ENCODE peak calls at places on chromosomes 3 and 15, in nine cellular contexts. U is IMR-90; M is fibroblast of villous mesenchyme; X is mucosa of descending colon; F is tibial nerve; W is fibroblast of the aortic adventitia; L is activated CD8-positive, alpha-beta T cell treated with anti-CD3 and anti-CD28 coated beads for 36 hours; Z is endothelial cell; R is brain microvascular endothelial cell. I is an unnamed sample.

GRCh38 chr15:48868549-48868948 is 9.4 kb upstream of the EID1 start:
- DNase-seq in U (peak), M (peak), X (no peak), F (no peak), W (peak), L (no peak), Z (no peak), R (peak), I (no peak)

GRCh38 chr15:68595260-68595564 is 16.4 kb downstream of the CORO2B start:
- DNase-seq in U (no peak), M (no peak), X (no peak), F (no peak), W (no peak), L (no peak), Z (no peak), R (no peak), I (peak)

GRCh38 chr3:128932516-128933212 is 53.2 kb downstream of the ACAD9 start:
- DNase-seq in U (no peak), M (no peak), X (no peak), F (no peak), W (no peak), L (no peak), Z (no peak), R (no peak), I (no peak)

GRCh38 chr15:67042490-67043181 is 22.8 kb upstream of the SMAD3 start:
- DNase-seq in U (peak), M (no peak), X (no peak), F (no peak), W (peak), L (peak), Z (no peak), R (peak), I (no peak)

GRCh38 chr3:133754455-133754854 is 8.3 kb downstream of the TF start:
- DNase-seq in U (no peak), M (no peak), X (no peak), F (no peak), W (no peak), L (no peak), Z (no peak), R (no peak), I (no peak)

GRCh38 chr3:50238549-50239026 is 2.6 kb downstream of the GNAI2 start:
- DNase-seq in U (no peak), M (peak), X (peak), F (peak), W (peak), L (peak), Z (no peak), R (no peak), I (no peak)

GRCh38 chr3:38489766-38490165 is 6.4 kb upstream of the EXOG start:
- DNase-seq in U (no peak), M (no peak), X (no peak), F (no peak), W (no peak), L (no peak), Z (no peak), R (no peak), I (no peak)

GRCh38 chr3:156577731-156578130 is 22.8 kb upstream of the SSR3 start:
- DNase-seq in U (peak), M (no peak), X (no peak), F (no peak), W (peak), L (peak), Z (no peak), R (peak), I (no peak)

GRCh38 chr15:35436422-35436821 is 109.5 kb downstream of the DPH6 start:
- DNase-seq in U (no peak), M (no peak), X (no peak), F (no peak), W (no peak), L (no peak), Z (no peak), R (no peak), I (no peak)

GRCh38 chr15:75306188-75306587 is 23.6 kb downstream of the GOLGA6D start:
- DNase-seq in U (no peak), M (no peak), X (no peak), F (no peak), W (no peak), L (no peak), Z (no peak), R (no peak), I (no peak)

GRCh38 chr15:96054606-96055005 is 275.9 kb upstream of the NR2F2 start:
- DNase-seq in U (peak), M (no peak), X (no peak), F (no peak), W (no peak), L (no peak), Z (no peak), R (no peak), I (no peak)

GRCh38 chr15:80367094-80367493 is 37.1 kb upstream of the ARNT2 start:
- DNase-seq in U (peak), M (peak), X (no peak), F (no peak), W (peak), L (peak), Z (no peak), R (peak), I (no peak)

GRCh38 chr15:23736291-23736690 is 49.2 kb upstream of the NDN start:
- DNase-seq in U (no peak), M (no peak), X (no peak), F (no peak), W (no peak), L (no peak), Z (no peak), R (no peak), I (no peak)

GRCh38 chr3:78645628-78646310 is 1122.0 kb downstream of the ROBO1 start:
- DNase-seq in U (peak), M (peak), X (no peak), F (no peak), W (peak), L (no peak), Z (peak), R (peak), I (no peak)

GRCh38 chr3:24494616-24495333 is at the start of gene THRB:
- DNase-seq in U (no peak), M (peak), X (peak), F (peak), W (peak), L (peak), Z (peak), R (no peak), I (peak)

GRCh38 chr3:161559177-161559998 is 62.8 kb downstream of the OTOL1 start:
- DNase-seq in U (peak), M (peak), X (no peak), F (no peak), W (peak), L (peak), Z (peak), R (peak), I (no peak)

GRCh38 chr3:124886168-124887051 is 755 bp downstream of the ITGB5 start:
- DNase-seq in U (peak), M (peak), X (peak), F (no peak), W (peak), L (peak), Z (peak), R (peak), I (peak)

GRCh38 chr15:87527416-87527815 is 729.1 kb downstream of the NTRK3 start:
- DNase-seq in U (no peak), M (no peak), X (no peak), F (no peak), W (peak), L (no peak), Z (no peak), R (no peak), I (no peak)

GRCh38 chr3:157115069-157116006 is 44.6 kb downstream of the CCNL1 start:
- DNase-seq in U (peak), M (peak), X (no peak), F (no peak), W (peak), L (no peak), Z (no peak), R (peak), I (no peak)

GRCh38 chr15:50353999-50354837 is 780 bp downstream of the GABPB1 start:
- DNase-seq in U (peak), M (peak), X (peak), F (peak), W (peak), L (peak), Z (peak), R (peak), I (peak)

GRCh38 chr3:127984241-127984975 is 67.8 kb upstream of the SEC61A1 start:
- DNase-seq in U (peak), M (peak), X (no peak), F (no peak), W (peak), L (no peak), Z (no peak), R (no peak), I (no peak)

GRCh38 chr15:72482275-72482674 is 8.1 kb downstream of the ARIH1 start:
- DNase-seq in U (no peak), M (no peak), X (no peak), F (no peak), W (no peak), L (no peak), Z (no peak), R (no peak), I (no peak)

GRCh38 chr15:35784745-35785144 is 238.8 kb upstream of the DPH6 start:
- DNase-seq in U (no peak), M (no peak), X (no peak), F (no peak), W (no peak), L (no peak), Z (no peak), R (no peak), I (no peak)

GRCh38 chr15:101530224-101530958 is 40.9 kb upstream of the PCSK6 start:
- DNase-seq in U (no peak), M (no peak), X (no peak), F (no peak), W (no peak), L (no peak), Z (no peak), R (no peak), I (no peak)

GRCh38 chr15:67101981-67102929 is 36.9 kb downstream of the SMAD3 start:
- DNase-seq in U (peak), M (no peak), X (no peak), F (no peak), W (peak), L (peak), Z (no peak), R (peak), I (no peak)

GRCh38 chr3:24302382-24302781 is 192.3 kb downstream of the THRB start:
- DNase-seq in U (no peak), M (no peak), X (no peak), F (no peak), W (no peak), L (no peak), Z (no peak), R (no peak), I (no peak)

GRCh38 chr3:65732060-65732933 is 306.4 kb downstream of the MAGI1 start:
- DNase-seq in U (peak), M (peak), X (no peak), F (no peak), W (peak), L (peak), Z (peak), R (peak), I (no peak)

GRCh38 chr3:122890077-122890484 is 95.2 kb downstream of the SLC49A4 start:
- DNase-seq in U (peak), M (peak), X (no peak), F (peak), W (peak), L (peak), Z (no peak), R (peak), I (no peak)

GRCh38 chr3:73493543-73494314 is 131.0 kb downstream of the PDZRN3 start:
- DNase-seq in U (peak), M (peak), X (no peak), F (no peak), W (peak), L (no peak), Z (no peak), R (peak), I (no peak)

GRCh38 chr15:72011291-72011940 is 106.5 kb downstream of the MYO9A start:
- DNase-seq in U (no peak), M (no peak), X (no peak), F (no peak), W (peak), L (no peak), Z (no peak), R (no peak), I (no peak)

GRCh38 chr3:128287161-128287560 is 133.9 kb downstream of the EEFSEC start:
- DNase-seq in U (no peak), M (no peak), X (no peak), F (no peak), W (no peak), L (no peak), Z (no peak), R (no peak), I (no peak)

GRCh38 chr3:196422976-196423781 is 9.0 kb downstream of the UBXN7 start:
- DNase-seq in U (no peak), M (peak), X (peak), F (no peak), W (peak), L (no peak), Z (no peak), R (no peak), I (no peak)

GRCh38 chr3:125087768-125088391 is 32.1 kb upstream of the HEG1 start:
- DNase-seq in U (peak), M (peak), X (no peak), F (no peak), W (peak), L (no peak), Z (no peak), R (peak), I (no peak)

GRCh38 chr3:87260270-87260669 is 16.1 kb downstream of the POU1F1 start:
- DNase-seq in U (peak), M (peak), X (no peak), F (peak), W (peak), L (peak), Z (peak), R (peak), I (peak)

GRCh38 chr3:115581347-115582135 is 41.8 kb upstream of the GAP43 start:
- DNase-seq in U (peak), M (peak), X (no peak), F (no peak), W (peak), L (peak), Z (no peak), R (peak), I (no peak)

GRCh38 chr3:36792342-36792741 is 28.0 kb upstream of the DCLK3 start:
- DNase-seq in U (peak), M (peak), X (no peak), F (no peak), W (peak), L (peak), Z (peak), R (peak), I (peak)

GRCh38 chr3:137409584-137409983 is 354.5 kb upstream of the SOX14 start:
- DNase-seq in U (no peak), M (no peak), X (no peak), F (no peak), W (no peak), L (no peak), Z (no peak), R (no peak), I (no peak)
- TF ChIP-seq CTCF in U (no peak), M (no peak), X (no peak), F (no peak), W (no peak), L (no peak), Z (no peak), R (no peak), I (no peak)

GRCh38 chr3:27368831-27369607 is at the start of gene NEK10:
- DNase-seq in U (peak), M (peak), X (peak), F (peak), W (peak), L (peak), Z (peak), R (peak), I (peak)
- TF ChIP-seq CTCF in U (no peak), M (no peak), X (no peak), F (peak), W (no peak), L (no peak), Z (no peak), R (no peak), I (no peak)

DNA sequence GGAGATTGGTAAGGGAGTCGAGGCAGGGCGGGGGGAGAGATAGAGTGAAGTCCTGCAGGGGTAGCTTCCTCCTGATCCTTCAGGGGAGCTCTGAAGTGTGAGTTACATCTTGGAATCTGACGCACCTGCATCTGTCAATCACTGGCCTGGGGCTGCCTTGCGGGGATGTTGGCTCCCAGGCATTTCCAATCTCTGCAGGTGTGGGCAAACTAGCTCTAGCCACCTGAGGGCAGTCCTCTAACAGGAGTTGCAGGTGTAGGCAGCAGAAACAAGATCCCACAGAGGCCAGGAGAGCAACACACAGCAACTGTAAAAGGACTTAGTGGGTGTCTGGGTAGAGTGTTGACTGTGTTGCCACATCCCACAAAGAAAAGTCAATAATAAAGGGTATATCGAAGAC is 63.6 kb downstream of the ZNF621 start:
- DNase-seq in U (no peak), M (no peak), X (no peak), F (no peak), W (no peak), L (no peak), Z (no peak), R (no peak), I (no peak)
- TF ChIP-seq CTCF in U (no peak), M (no peak), X (no peak), F (no peak), W (no peak), L (no peak), Z (no peak), R (peak), I (no peak)

DNA sequence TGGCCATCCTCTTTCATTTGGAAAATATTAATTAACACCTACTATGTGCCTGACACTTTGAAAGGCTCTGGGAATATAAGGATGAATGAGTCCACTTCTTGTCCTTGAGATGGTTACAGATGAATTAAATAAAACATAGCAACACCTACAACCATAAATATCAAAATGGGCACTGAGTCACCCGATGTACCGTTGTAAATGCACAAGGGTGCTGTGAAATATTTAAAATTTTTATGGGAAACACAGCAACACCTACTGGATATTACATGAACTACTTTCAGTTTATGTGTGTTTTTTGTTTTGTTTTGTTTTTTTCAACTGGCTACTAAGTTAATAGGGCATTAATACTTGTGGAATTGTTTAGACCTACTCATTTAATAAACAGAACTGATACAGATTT is 239.0 kb upstream of the NAALADL2 start:
- DNase-seq in U (no peak), M (peak), X (no peak), F (no peak), W (peak), L (no peak), Z (no peak), R (no peak), I (no peak)
- TF ChIP-seq CTCF in U (peak), M (peak), X (no peak), F (no peak), W (peak), L (no peak), Z (peak), R (peak), I (peak)

DNA sequence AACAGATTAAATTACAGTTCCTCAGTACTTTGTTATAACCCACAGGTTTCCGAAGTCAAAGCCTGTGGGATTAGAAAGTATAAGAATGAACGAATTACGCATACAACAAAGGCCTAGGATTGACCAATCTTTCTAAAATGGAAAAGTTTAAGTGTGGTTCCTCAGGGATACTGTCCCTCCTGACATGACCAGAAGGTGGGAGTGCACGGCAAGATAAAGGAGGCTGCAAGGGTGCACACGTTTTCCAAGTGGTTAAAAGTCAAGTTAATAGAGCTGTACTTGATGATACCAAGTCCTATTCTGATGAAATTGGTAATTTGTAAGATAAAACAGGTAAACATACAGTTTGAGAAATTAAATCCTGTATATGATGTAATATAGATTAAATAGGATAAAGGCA is 96.2 kb downstream of the ALDH1A2 start:
- DNase-seq in U (no peak), M (peak), X (no peak), F (no peak), W (peak), L (no peak), Z (peak), R (peak), I (no peak)
- TF ChIP-seq CTCF in U (no peak), M (peak), X (no peak), F (no peak), W (peak), L (no peak), Z (peak), R (peak), I (no peak)

GRCh38 chr3:140941434-140942220 is at the start of gene SLC25A36:
- DNase-seq in U (peak), M (peak), X (peak), F (peak), W (peak), L (peak), Z (peak), R (peak), I (peak)
- TF ChIP-seq CTCF in U (no peak), M (no peak), X (no peak), F (no peak), W (no peak), L (no peak), Z (no peak), R (no peak), I (no peak)

DNA sequence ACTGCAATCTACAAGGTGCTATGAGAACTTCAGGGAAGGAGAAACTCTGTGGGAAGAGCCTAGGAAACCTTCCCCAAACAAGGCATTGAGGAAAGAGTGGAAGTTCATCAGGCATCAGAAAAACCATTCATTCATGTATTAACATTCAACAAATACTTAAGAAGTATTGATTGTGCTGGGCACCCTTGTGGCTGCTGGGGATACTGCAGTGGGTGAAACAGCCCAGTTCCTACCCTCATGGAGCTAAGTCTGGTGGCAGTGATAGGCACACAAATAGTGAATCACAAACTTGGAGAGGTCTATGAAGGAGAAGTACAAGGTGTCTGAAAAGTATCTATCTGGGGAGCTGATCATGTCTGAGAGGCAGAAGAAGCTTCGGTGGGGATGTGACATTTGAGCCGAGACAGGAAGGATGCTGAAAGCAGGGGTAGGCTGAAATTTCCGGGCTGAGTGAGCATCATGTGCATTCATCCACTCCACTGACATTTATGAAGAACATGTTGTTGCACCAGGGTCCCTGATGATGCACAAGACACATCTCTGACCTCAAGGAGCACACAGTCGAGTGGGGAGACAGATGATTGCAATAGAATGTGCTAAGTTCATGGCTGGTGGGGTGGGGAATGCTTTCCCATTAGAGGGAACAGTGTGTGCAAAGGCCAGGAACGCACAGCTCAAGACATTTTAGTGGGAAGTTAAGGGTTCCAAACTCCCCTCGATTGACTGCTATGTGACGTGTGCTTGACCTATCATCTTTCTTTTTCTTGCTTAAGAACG is 309.0 kb upstream of the ICE2 start:
- DNase-seq in U (no peak), M (no peak), X (no peak), F (no peak), W (no peak), L (peak), Z (peak), R (peak), I (no peak)
- TF ChIP-seq CTCF in U (peak), M (peak), X (no peak), F (peak), W (peak), L (peak), Z (peak), R (peak), I (peak)

GRCh38 chr15:40038267-40038653 is 721 bp downstream of the SRP14 start:
- DNase-seq in U (peak), M (peak), X (no peak), F (no peak), W (peak), L (peak), Z (no peak), R (no peak), I (no peak)

GRCh38 chr15:40042791-40043320 is 3.9 kb upstream of the SRP14 start:
- DNase-seq in U (no peak), M (no peak), X (no peak), F (no peak), W (no peak), L (no peak), Z (no peak), R (no peak), I (no peak)

GRCh38 chr15:40040293-40040635 is 1.3 kb upstream of the SRP14 start:
- DNase-seq in U (no peak), M (no peak), X (no peak), F (no peak), W (no peak), L (no peak), Z (no peak), R (no peak), I (no peak)

GRCh38 chr15:40040770-40041169 is 1.8 kb upstream of the SRP14 start:
- DNase-seq in U (no peak), M (no peak), X (no peak), F (no peak), W (no peak), L (no peak), Z (no peak), R (no peak), I (no peak)

GRCh38 chr15:40038654-40039543 is at the start of gene SRP14:
- DNase-seq in U (peak), M (peak), X (peak), F (peak), W (peak), L (peak), Z (peak), R (peak), I (peak)
- TF ChIP-seq CTCF in U (no peak), M (no peak), X (no peak), F (no peak), W (peak), L (no peak), Z (no peak), R (no peak), I (peak)

I was measured in glutamatergic neuron.